ENCODE peak calls at places on chromosomes 13 and 19, in four cellular contexts. K, I, T and C are unnamed samples.

GRCh38 chr13:109243311-109243951 is 543.0 kb downstream of the IRS2 start:
- DNase-seq in K (no peak), I (no peak), T (no peak), C (no peak)

GRCh38 chr19:15253513-15253912 is 21.3 kb upstream of the EPHX3 start:
- DNase-seq in K (no peak), I (peak; percentile 74), T (no peak), C (no peak)

GRCh38 chr13:36975172-36975571 is 24.0 kb downstream of the ALG5 start:
- DNase-seq in K (no peak), I (no peak), T (no peak), C (no peak)

GRCh38 chr13:30307194-30307965 is at the start of gene KATNAL1:
- DNase-seq in K (peak; percentile 10), I (peak; percentile 88), T (peak; percentile 69), C (peak; percentile 61)

GRCh38 chr13:23993439-23993980 is 96.2 kb upstream of the C1QTNF9B start:
- DNase-seq in K (no peak), I (no peak), T (no peak), C (no peak)

GRCh38 chr19:5231857-5232503 is 108.6 kb downstream of the PTPRS start:
- DNase-seq in K (no peak), I (no peak), T (no peak), C (no peak)

GRCh38 chr13:41837668-41838067 is 123.2 kb downstream of the VWA8 start:
- DNase-seq in K (no peak), I (no peak), T (no peak), C (no peak)

GRCh38 chr13:66329988-66330429 is 900.1 kb downstream of the PCDH9 start:
- DNase-seq in K (no peak), I (no peak), T (no peak), C (no peak)

GRCh38 chr19:4930664-4931063 is 21.4 kb downstream of the UHRF1 start:
- DNase-seq in K (no peak), I (no peak), T (no peak), C (no peak)

GRCh38 chr13:96229356-96229755 is 139.4 kb downstream of the HS6ST3 start:
- DNase-seq in K (no peak), I (no peak), T (peak; percentile 41), C (peak; percentile 5)

GRCh38 chr19:34504809-34505291 is 23.3 kb downstream of the WTIP start:
- DNase-seq in K (no peak), I (no peak), T (no peak), C (no peak)

GRCh38 chr19:12969292-12969988 is at the start of gene DAND5:
- DNase-seq in K (no peak), I (no peak), T (no peak), C (no peak)

GRCh38 chr19:4873930-4874329 is 6.5 kb upstream of the PLIN3 start:
- DNase-seq in K (no peak), I (no peak), T (no peak), C (no peak)

GRCh38 chr13:60448907-60449510 is 52.0 kb downstream of the TDRD3 start:
- DNase-seq in K (no peak), I (no peak), T (peak; percentile 66), C (no peak)

GRCh38 chr13:48353590-48353989 is 50.0 kb downstream of the RB1 start:
- DNase-seq in K (no peak), I (no peak), T (no peak), C (no peak)
- H3K36me3 ChIP-seq in K (no peaks in the 10 kb centered on the region), I (peaks cover 53% of the 10 kb centered on the region), T (no peaks in the 10 kb centered on the region), C (no peaks in the 10 kb centered on the region)

GRCh38 chr19:1274852-1275259 is 474 bp upstream of the FAM174C start:
- DNase-seq in K (no peak), I (peak; percentile 81), T (no peak), C (no peak)

GRCh38 chr19:1272423-1273262 is 2.7 kb upstream of the FAM174C start:
- DNase-seq in K (no peak), I (no peak), T (no peak), C (peak; percentile 14)

GRCh38 chr19:1271528-1272422 is 2.6 kb downstream of the CIRBP start:
- DNase-seq in K (no peak), I (no peak), T (no peak), C (peak; percentile 34)

GRCh38 chr19:1274081-1274851 is 1.1 kb upstream of the FAM174C start:
- DNase-seq in K (no peak), I (no peak), T (no peak), C (peak; percentile 17)

GRCh38 chr19:1273263-1274041 is 1.9 kb upstream of the FAM174C start:
- DNase-seq in K (no peak), I (no peak), T (no peak), C (no peak)
- H3K4me3 ChIP-seq in K (peak overlapping the region; percentile 86), I (no peak overlapping the region), T (no peak overlapping the region), C (peak overlapping the region; percentile 10)

GRCh38 chr19:30686911-30687566 is 314.9 kb downstream of the ZNF536 start:
- DNase-seq in K (no peak), I (no peak), T (no peak), C (no peak)

GRCh38 chr19:30685601-30686000 is 313.4 kb downstream of the ZNF536 start:
- DNase-seq in K (no peak), I (no peak), T (no peak), C (no peak)

GRCh38 chr19:30688696-30689095 is 316.5 kb downstream of the ZNF536 start:
- DNase-seq in K (no peak), I (no peak), T (no peak), C (no peak)

GRCh38 chr19:30684613-30685012 is 312.4 kb downstream of the ZNF536 start:
- DNase-seq in K (no peak), I (no peak), T (no peak), C (no peak)

DNA sequence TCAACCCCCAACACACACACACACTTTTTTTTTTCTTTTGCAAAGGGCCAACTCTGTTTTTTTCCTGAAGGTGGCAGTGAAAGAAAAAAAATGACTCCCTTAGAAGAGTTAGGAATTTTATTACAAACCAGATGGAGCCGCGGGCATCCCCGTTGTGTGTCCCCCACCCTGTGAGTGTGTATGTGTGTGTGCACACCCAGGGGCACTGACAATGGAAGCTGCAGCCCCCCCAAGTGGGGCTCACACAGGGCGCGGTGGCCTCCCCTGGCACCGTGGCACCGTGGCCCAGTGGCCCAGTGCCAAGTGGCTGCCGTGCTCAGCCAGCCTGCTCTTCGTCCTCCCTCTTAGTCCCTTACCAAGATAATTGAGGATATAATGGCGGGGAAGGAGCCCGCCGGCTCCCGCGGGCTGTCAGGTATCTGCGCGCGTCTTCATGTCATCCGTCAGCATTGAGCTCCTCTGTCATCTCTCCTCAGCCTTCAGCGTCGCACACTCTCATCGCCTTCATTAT is 314.1 kb downstream of the ZNF536 start:
- DNase-seq in K (no peak), I (no peak), T (no peak), C (no peak)
- H3K36me3 ChIP-seq in K (no peaks in the 10 kb centered on the region), I (no peaks in the 10 kb centered on the region), T (no peaks in the 10 kb centered on the region), C (no peaks in the 10 kb centered on the region)

GRCh38 chr19:1584500-1585242 is 8.0 kb downstream of the MBD3 start:
- DNase-seq in K (no peak), I (no peak), T (no peak), C (no peak)
- H3K4me3 ChIP-seq in K (no peak overlapping the region), I (no peak overlapping the region), T (no peak overlapping the region), C (no peak overlapping the region)

GRCh38 chr19:10138879-10139795 is 19.4 kb upstream of the EIF3G start:
- DNase-seq in K (no peak), I (no peak), T (no peak), C (no peak)

GRCh38 chr19:10137751-10138682 is 18.3 kb upstream of the EIF3G start:
- DNase-seq in K (no peak), I (no peak), T (no peak), C (no peak)

GRCh38 chr19:10134040-10134439 is 14.3 kb upstream of the EIF3G start:
- DNase-seq in K (no peak), I (no peak), T (no peak), C (no peak)

GRCh38 chr19:10135551-10136334 is 16.0 kb upstream of the EIF3G start:
- DNase-seq in K (no peak), I (no peak), T (no peak), C (no peak)

DNA sequence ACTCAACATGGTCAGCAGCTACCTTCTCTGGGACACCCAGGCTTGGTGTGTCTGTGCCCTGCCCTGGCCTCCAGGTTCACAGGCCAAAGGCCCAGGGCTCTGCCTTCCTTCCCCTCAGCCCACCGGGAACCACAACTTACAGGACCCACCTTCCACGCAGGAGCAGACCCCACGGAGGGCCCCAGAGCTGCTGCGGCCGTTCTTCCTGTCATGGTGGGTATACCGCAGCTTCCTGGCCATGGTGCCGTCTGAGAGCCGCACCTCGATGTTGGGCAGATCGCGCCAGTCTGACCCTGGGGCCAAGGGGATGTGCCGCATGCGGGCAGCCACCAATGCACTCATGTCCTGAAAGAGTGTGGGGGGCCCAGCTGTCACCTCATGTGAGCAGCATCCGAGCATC is 17.2 kb upstream of the EIF3G start:
- DNase-seq in K (no peak), I (no peak), T (no peak), C (no peak)
- H3K36me3 ChIP-seq in K (peaks cover 46% of the 10 kb centered on the region), I (peaks cover 92% of the 10 kb centered on the region), T (peaks cover 15% of the 10 kb centered on the region), C (peaks cover 13% of the 10 kb centered on the region)

GRCh38 chr13:113584205-113584869 is at the start of gene TFDP1:
- DNase-seq in K (no peak), I (peak; percentile 67), T (peak; percentile 82), C (peak; percentile 65)

GRCh38 chr13:113586661-113587479 is 2.3 kb downstream of the TFDP1 start:
- DNase-seq in K (no peak), I (peak; percentile 40), T (no peak), C (no peak)

GRCh38 chr13:113588394-113589111 is 4.0 kb downstream of the TFDP1 start:
- DNase-seq in K (no peak), I (no peak), T (no peak), C (no peak)

GRCh38 chr13:113584870-113585671 is 518 bp downstream of the TFDP1 start:
- DNase-seq in K (no peak), I (peak; percentile 51), T (peak; percentile 20), C (no peak)

DNA sequence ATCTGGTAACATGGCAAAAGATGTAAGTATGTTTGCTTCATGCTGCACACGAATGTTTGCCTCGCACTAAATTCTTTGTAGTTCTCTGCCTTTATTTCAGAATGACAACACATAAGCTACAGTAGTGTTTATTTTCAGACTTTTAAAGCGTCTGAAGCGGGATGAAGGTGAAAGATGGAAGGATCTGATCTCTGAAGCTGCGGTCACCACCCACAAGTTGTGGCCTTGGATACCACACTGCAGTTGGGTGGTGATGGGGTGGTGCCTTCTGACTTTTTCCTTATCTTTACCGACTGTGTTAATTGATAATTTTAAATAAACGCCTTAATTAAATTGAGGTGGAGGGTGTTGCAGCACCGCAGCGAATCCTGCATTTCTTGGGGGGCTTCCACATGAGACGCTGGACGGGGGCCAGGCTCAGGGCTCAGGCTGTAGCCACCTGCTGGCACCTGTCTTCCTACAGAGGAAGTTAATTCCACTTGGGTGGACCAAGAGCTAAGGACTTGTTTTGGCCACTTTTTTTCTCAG is 1.3 kb downstream of the TFDP1 start:
- DNase-seq in K (no peak), I (peak; percentile 37), T (no peak), C (no peak)
- H3K4me3 ChIP-seq in K (peak overlapping the region; percentile 81), I (peak overlapping the region; percentile 49), T (peak overlapping the region; percentile 34), C (peak overlapping the region; percentile 46)

GRCh38 chr19:10116085-10116865 is 3.4 kb downstream of the EIF3G start:
- DNase-seq in K (no peak), I (no peak), T (no peak), C (no peak)
- H3K36me3 ChIP-seq in K (peaks cover 19% of the 10 kb centered on the region), I (peaks cover 49% of the 10 kb centered on the region), T (no peaks in the 10 kb centered on the region), C (peaks cover 35% of the 10 kb centered on the region)